ENCODE peak calls at places on chromosomes 11 and 22, in nine cellular contexts. Y, A, E, W, M, G, O, P and T are unnamed samples. For H3K4me1, the result is how much of the 10 kb centered on the place peaks cover.

GRCh38 chr11:132448334-132448995 is 1078.0 kb downstream of the NTM start:
- DNase-seq in Y (no peak), A (no peak), E (no peak), W (no peak), M (no peak), G (no peak), O (peak), P (no peak), T (no peak)

GRCh38 chr11:129639300-129639699 is 176.3 kb upstream of the TMEM45B start:
- DNase-seq in Y (no peak), A (no peak), E (no peak), W (no peak), M (no peak), G (no peak), O (no peak), P (peak), T (no peak)

GRCh38 chr11:5624489-5625278 is at the start of gene TRIM34:
- DNase-seq in Y (peak), A (peak), E (peak), W (peak), M (no peak), G (no peak), O (peak), P (no peak), T (no peak)

GRCh38 chr11:120712014-120712413 is 200.5 kb downstream of the GRIK4 start:
- DNase-seq in Y (no peak), A (no peak), E (no peak), W (no peak), M (no peak), G (no peak), O (no peak), P (no peak), T (no peak)

GRCh38 chr22:44107341-44107740 is 73.4 kb upstream of the PARVG start:
- DNase-seq in Y (no peak), A (no peak), E (no peak), W (no peak), M (peak), G (no peak), O (peak), P (no peak), T (no peak)

GRCh38 chr11:72081184-72081644 is 564 bp downstream of the LRRC51 start:
- DNase-seq in Y (no peak), A (no peak), E (no peak), W (no peak), M (no peak), G (no peak), O (no peak), P (no peak), T (no peak)

GRCh38 chr11:112965601-112966125 is 4.4 kb downstream of the NCAM1 start:
- DNase-seq in Y (no peak), A (no peak), E (no peak), W (no peak), M (no peak), G (no peak), O (no peak), P (no peak), T (no peak)

GRCh38 chr11:66877585-66877984 is 20.7 kb downstream of the LRFN4 start:
- DNase-seq in Y (no peak), A (no peak), E (no peak), W (no peak), M (no peak), G (no peak), O (no peak), P (no peak), T (no peak)

GRCh38 chr11:72613450-72613849 is 60.8 kb downstream of the PDE2A start:
- DNase-seq in Y (no peak), A (no peak), E (no peak), W (no peak), M (no peak), G (no peak), O (no peak), P (no peak), T (no peak)

GRCh38 chr11:14886509-14886908 is 5.5 kb downstream of the CYP2R1 start:
- DNase-seq in Y (no peak), A (no peak), E (no peak), W (no peak), M (no peak), G (no peak), O (no peak), P (no peak), T (no peak)

GRCh38 chr11:61146413-61146812 is 14.8 kb downstream of the VPS37C start:
- DNase-seq in Y (no peak), A (no peak), E (no peak), W (no peak), M (no peak), G (no peak), O (no peak), P (no peak), T (no peak)

GRCh38 chr22:22939537-22940368 is 52.1 kb downstream of the IGLL5 start:
- DNase-seq in Y (no peak), A (peak), E (no peak), W (no peak), M (no peak), G (no peak), O (no peak), P (no peak), T (no peak)

GRCh38 chr11:76598426-76598839 is 72.1 kb downstream of the LRRC32 start:
- DNase-seq in Y (peak), A (no peak), E (no peak), W (no peak), M (peak), G (no peak), O (peak), P (peak), T (peak)

GRCh38 chr11:61969838-61970452 is 2.5 kb upstream of the FTH1 start:
- DNase-seq in Y (no peak), A (no peak), E (no peak), W (no peak), M (no peak), G (no peak), O (no peak), P (no peak), T (no peak)

GRCh38 chr11:130600616-130601015 is 152.2 kb downstream of the ADAMTS15 start:
- DNase-seq in Y (no peak), A (no peak), E (no peak), W (no peak), M (no peak), G (no peak), O (no peak), P (no peak), T (no peak)

GRCh38 chr11:30573951-30574350 is 12.2 kb downstream of the MPPED2 start:
- DNase-seq in Y (no peak), A (no peak), E (no peak), W (no peak), M (no peak), G (no peak), O (no peak), P (no peak), T (no peak)

GRCh38 chr11:111633248-111633647 is 31.0 kb downstream of the SIK2 start:
- DNase-seq in Y (no peak), A (no peak), E (peak), W (no peak), M (no peak), G (no peak), O (no peak), P (no peak), T (no peak)

GRCh38 chr22:43852605-43853327 is 9.5 kb downstream of the SULT4A1 start:
- DNase-seq in Y (no peak), A (no peak), E (no peak), W (no peak), M (no peak), G (no peak), O (no peak), P (no peak), T (no peak)

GRCh38 chr22:27842994-27843431 is 41.5 kb upstream of the MN1 start:
- DNase-seq in Y (no peak), A (no peak), E (no peak), W (no peak), M (no peak), G (no peak), O (no peak), P (no peak), T (no peak)

GRCh38 chr11:27468209-27468608 is 4.4 kb downstream of the LGR4 start:
- DNase-seq in Y (no peak), A (no peak), E (no peak), W (no peak), M (no peak), G (no peak), O (no peak), P (no peak), T (no peak)

GRCh38 chr11:62546937-62547625 is 475 bp upstream of the AHNAK start:
- DNase-seq in Y (no peak), A (peak), E (peak), W (peak), M (peak), G (no peak), O (peak), P (no peak), T (no peak)

GRCh38 chr11:13668102-13668956 is at the start of gene FAR1:
- DNase-seq in Y (peak), A (peak), E (peak), W (peak), M (peak), G (peak), O (peak), P (peak), T (peak)

GRCh38 chr11:77073328-77074001 is 6.7 kb downstream of the CAPN5 start:
- DNase-seq in Y (no peak), A (peak), E (peak), W (peak), M (peak), G (no peak), O (no peak), P (peak), T (no peak)

GRCh38 chr11:611001-611996 is 4.5 kb downstream of the IRF7 start:
- DNase-seq in Y (no peak), A (no peak), E (no peak), W (no peak), M (no peak), G (no peak), O (no peak), P (no peak), T (peak)
- TF ChIP-seq POLR2AphosphoS5 in Y (peak), A (no peak), E (no peak), W (no peak), M (no peak), G (no peak), O (no peak), P (peak), T (no peak)

DNA sequence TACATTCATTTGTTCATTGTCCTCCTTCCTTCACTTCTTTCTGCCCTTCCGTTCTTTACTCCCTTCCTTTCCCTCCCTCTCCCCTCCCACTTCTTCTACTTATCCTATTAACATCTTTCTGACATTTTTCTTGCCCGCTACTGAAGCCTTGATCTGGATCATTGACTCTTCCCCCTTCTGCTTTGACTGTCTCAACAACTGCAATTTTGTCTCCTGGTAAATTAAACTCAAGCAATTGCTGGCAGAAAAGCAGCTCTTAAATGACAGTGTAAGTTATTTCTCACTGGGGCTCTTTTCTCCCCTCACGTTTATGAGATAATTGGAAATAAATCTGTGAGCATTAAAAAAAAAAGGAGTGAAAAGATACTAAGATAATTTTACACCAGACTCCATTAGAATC is 120.0 kb downstream of the SLC17A6 start:
- DNase-seq in Y (no peak), A (no peak), E (no peak), W (no peak), M (no peak), G (no peak), O (no peak), P (no peak), T (no peak)
- H3K4me1 ChIP-seq in Y (under half), A (under half), E (under half), W (under half), M (under half), G (under half), O (under half), P (under half), T (under half)

DNA sequence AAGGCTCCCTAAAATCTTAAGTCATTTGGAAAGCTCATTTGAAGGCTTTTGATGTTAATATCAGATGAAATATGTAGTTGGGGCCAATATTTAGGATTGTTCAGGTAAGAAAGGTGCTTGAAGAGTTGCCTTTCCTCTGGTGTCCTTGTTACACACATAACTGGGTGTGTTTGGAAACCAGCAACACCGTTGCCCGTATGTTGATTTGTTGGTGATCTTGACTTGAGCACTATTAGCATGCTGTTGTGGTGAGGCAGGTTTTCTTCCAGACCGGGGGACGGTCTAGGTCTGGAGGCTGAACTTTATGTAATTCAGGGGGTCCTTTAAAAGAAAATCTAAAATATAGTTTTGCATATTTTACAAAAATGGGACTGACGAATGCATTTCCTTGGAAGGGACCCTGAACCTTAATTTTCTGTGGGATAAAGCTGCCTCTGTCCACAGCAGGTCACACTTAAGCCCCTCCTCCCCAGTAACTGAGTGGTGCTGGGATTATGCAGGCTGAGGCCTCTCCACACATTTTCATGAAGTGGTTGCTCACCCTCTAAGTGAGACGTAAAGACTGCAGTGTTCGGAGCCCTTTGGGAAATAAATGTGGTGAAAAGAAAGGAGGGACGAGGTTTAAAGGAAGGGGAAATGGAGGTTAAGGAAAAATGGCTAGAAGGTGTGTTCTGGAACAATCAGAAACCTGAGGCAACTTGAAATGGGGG is 1.8 kb downstream of the YWHAH start:
- DNase-seq in Y (no peak), A (no peak), E (no peak), W (no peak), M (no peak), G (no peak), O (no peak), P (no peak), T (no peak)
- TF ChIP-seq POLR2AphosphoS5 in Y (no peak), A (no peak), E (no peak), W (no peak), M (no peak), G (no peak), O (no peak), P (no peak), T (no peak)

GRCh38 chr11:64021742-64022067 is 14.0 kb upstream of the FLRT1 start:
- DNase-seq in Y (no peak), A (no peak), E (peak), W (no peak), M (no peak), G (no peak), O (peak), P (no peak), T (no peak)

GRCh38 chr11:64025205-64025604 is 10.5 kb upstream of the FLRT1 start:
- DNase-seq in Y (no peak), A (no peak), E (no peak), W (no peak), M (no peak), G (no peak), O (peak), P (no peak), T (no peak)

GRCh38 chr11:64022125-64022784 is 13.5 kb upstream of the FLRT1 start:
- DNase-seq in Y (no peak), A (no peak), E (no peak), W (no peak), M (no peak), G (no peak), O (no peak), P (no peak), T (no peak)

GRCh38 chr11:64026575-64027213 is 9.0 kb upstream of the FLRT1 start:
- DNase-seq in Y (no peak), A (no peak), E (no peak), W (no peak), M (no peak), G (no peak), O (no peak), P (no peak), T (no peak)

DNA sequence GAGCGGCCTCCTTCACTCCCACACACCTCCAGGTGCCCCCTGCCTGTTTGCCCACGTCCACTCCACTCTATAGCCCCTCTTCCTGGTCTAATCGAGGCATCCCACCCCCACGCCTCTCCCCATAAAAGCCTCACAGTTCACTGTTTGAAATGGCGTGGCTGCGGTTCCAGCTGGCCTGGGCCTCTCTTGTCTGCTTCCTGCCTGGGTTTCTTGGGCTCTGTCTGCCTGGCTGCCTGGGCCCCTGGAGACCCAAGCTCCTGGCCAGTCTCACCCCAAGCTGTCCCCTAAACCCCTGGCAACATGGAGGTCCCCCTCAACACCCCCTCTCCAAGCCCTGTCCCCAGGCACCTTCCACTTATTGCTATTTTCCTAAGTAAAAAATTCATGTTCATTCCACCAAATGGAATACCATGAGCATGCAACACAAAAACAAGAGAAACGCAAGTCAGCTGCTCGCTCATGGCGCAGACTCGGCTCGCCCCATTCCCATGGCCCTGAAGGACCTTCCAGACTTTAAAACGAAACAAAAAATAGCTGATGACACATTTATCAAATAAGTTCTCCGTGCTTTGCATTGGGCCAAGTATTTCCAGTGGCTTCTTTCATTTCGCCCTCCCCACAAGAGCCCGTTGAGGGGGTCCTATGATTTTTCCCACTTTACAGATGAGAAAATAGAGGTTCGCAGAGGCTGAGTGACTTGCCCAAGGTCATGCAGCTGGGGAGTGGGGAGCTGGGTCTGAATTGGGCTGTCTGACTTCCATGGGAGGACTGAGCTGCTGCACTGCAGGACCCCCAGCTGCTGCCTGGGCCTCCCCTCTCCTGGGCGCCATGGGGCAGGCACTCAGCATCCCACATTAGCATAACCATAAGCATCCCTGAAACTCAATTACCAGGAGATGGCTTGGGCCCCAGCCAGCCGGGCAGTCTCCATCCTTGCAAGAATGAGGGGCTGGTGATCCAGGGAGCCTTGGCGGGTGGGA is 11.7 kb upstream of the FLRT1 start:
- DNase-seq in Y (no peak), A (no peak), E (no peak), W (no peak), M (no peak), G (no peak), O (no peak), P (no peak), T (no peak)
- H3K4me1 ChIP-seq in Y (under half), A (under half), E (under half), W (under half), M (under half), G (under half), O (half or more), P (under half), T (under half)

GRCh38 chr11:95378106-95378505 is 147.1 kb upstream of the SESN3 start:
- DNase-seq in Y (no peak), A (no peak), E (no peak), W (peak), M (no peak), G (no peak), O (no peak), P (no peak), T (no peak)

GRCh38 chr11:95378789-95379188 is 147.8 kb upstream of the SESN3 start:
- DNase-seq in Y (no peak), A (no peak), E (no peak), W (no peak), M (no peak), G (no peak), O (peak), P (no peak), T (no peak)

GRCh38 chr11:95375451-95375850 is 144.4 kb upstream of the SESN3 start:
- DNase-seq in Y (no peak), A (no peak), E (no peak), W (no peak), M (no peak), G (no peak), O (no peak), P (no peak), T (no peak)

GRCh38 chr11:95373241-95373640 is 142.2 kb upstream of the SESN3 start:
- DNase-seq in Y (no peak), A (no peak), E (no peak), W (no peak), M (no peak), G (no peak), O (no peak), P (no peak), T (no peak)

GRCh38 chr11:95375881-95376280 is 144.9 kb upstream of the SESN3 start:
- DNase-seq in Y (no peak), A (no peak), E (no peak), W (no peak), M (no peak), G (no peak), O (no peak), P (no peak), T (no peak)
- TF ChIP-seq POLR2AphosphoS5 in Y (no peak), A (no peak), E (no peak), W (no peak), M (no peak), G (no peak), O (no peak), P (no peak), T (no peak)

GRCh38 chr11:37503411-37504065 is 905.5 kb upstream of the RAG2 start:
- DNase-seq in Y (no peak), A (no peak), E (no peak), W (no peak), M (no peak), G (no peak), O (no peak), P (no peak), T (no peak)
- H3K4me1 ChIP-seq in Y (under half), A (under half), E (under half), W (under half), M (under half), G (under half), O (under half), P (under half), T (under half)